ENCODE peak calls at places on chromosomes 3 and 15, in ten cellular contexts. W, V, S, L, Z, O, K, C, U and Q are unnamed samples.
A peak's percentile ranks its signal among the peaks of the same experiment; 100 is the strongest.

GRCh38 chr3:184765047-184765729 is 46.8 kb upstream of the VPS8 start:
- DNase-seq in W (no peak), V (peak; percentile 100), S (no peak), L (no peak), Z (no peak), O (no peak), K (peak; percentile 21), C (no peak), U (no peak), Q (no peak)

GRCh38 chr3:171874879-171875278 is 31.7 kb downstream of the TMEM212 start:
- DNase-seq in W (no peak), V (no peak), S (no peak), L (no peak), Z (no peak), O (no peak), K (no peak), C (no peak), U (no peak), Q (no peak)

GRCh38 chr3:98972155-98972554 is 70.7 kb upstream of the DCBLD2 start:
- DNase-seq in W (no peak), V (peak; percentile 97), S (no peak), L (no peak), Z (no peak), O (no peak), K (no peak), C (no peak), U (no peak), Q (no peak)

GRCh38 chr15:49847937-49848823 is 227.3 kb downstream of the DTWD1 start:
- DNase-seq in W (no peak), V (peak; percentile 80), S (no peak), L (no peak), Z (no peak), O (no peak), K (no peak), C (no peak), U (no peak), Q (peak; percentile 15)

GRCh38 chr15:77168616-77169015 is 97.7 kb upstream of the TSPAN3 start:
- DNase-seq in W (no peak), V (peak; percentile 7), S (no peak), L (no peak), Z (no peak), O (no peak), K (no peak), C (no peak), U (no peak), Q (no peak)

GRCh38 chr3:40120816-40121215 is 188.7 kb upstream of the EIF1B start:
- DNase-seq in W (no peak), V (peak; percentile 68), S (no peak), L (no peak), Z (no peak), O (no peak), K (no peak), C (no peak), U (no peak), Q (no peak)

GRCh38 chr3:195001261-195001660 is 269.7 kb downstream of the XXYLT1 start:
- DNase-seq in W (no peak), V (no peak), S (no peak), L (no peak), Z (no peak), O (peak; percentile 26), K (no peak), C (no peak), U (no peak), Q (no peak)

GRCh38 chr3:197394464-197395321 is 96.3 kb upstream of the DLG1 start:
- DNase-seq in W (no peak), V (peak; percentile 100), S (peak; percentile 20), L (peak; percentile 35), Z (no peak), O (no peak), K (peak; percentile 8), C (no peak), U (no peak), Q (peak; percentile 98)

GRCh38 chr3:184601576-184602405 is 40.2 kb downstream of the EPHB3 start:
- DNase-seq in W (no peak), V (no peak), S (no peak), L (no peak), Z (no peak), O (no peak), K (peak; percentile 90), C (no peak), U (no peak), Q (no peak)

GRCh38 chr3:8712045-8712870 is 21.3 kb upstream of the CAV3 start:
- DNase-seq in W (no peak), V (peak; percentile 86), S (no peak), L (no peak), Z (no peak), O (no peak), K (no peak), C (no peak), U (no peak), Q (no peak)

GRCh38 chr3:87088366-87088983 is 97.5 kb upstream of the VGLL3 start:
- DNase-seq in W (no peak), V (no peak), S (no peak), L (no peak), Z (no peak), O (no peak), K (peak; percentile 5), C (no peak), U (no peak), Q (no peak)

GRCh38 chr3:473284-473800 is 276.8 kb downstream of the CHL1 start:
- DNase-seq in W (no peak), V (no peak), S (no peak), L (no peak), Z (no peak), O (no peak), K (no peak), C (no peak), U (no peak), Q (no peak)

GRCh38 chr15:77720617-77721016 is 87.9 kb upstream of the LINGO1 start:
- DNase-seq in W (no peak), V (no peak), S (no peak), L (no peak), Z (no peak), O (no peak), K (no peak), C (no peak), U (no peak), Q (no peak)

GRCh38 chr15:50137330-50137761 is 18.3 kb upstream of the ATP8B4 start:
- DNase-seq in W (no peak), V (peak; percentile 95), S (no peak), L (no peak), Z (no peak), O (no peak), K (no peak), C (no peak), U (no peak), Q (no peak)

GRCh38 chr15:33031324-33031736 is 163.2 kb downstream of the FMN1 start:
- DNase-seq in W (no peak), V (peak; percentile 76), S (no peak), L (no peak), Z (no peak), O (no peak), K (no peak), C (no peak), U (no peak), Q (no peak)

GRCh38 chr3:94716326-94717018 is 653.6 kb downstream of the NSUN3 start:
- DNase-seq in W (peak; percentile 22), V (no peak), S (no peak), L (no peak), Z (no peak), O (no peak), K (peak; percentile 2), C (no peak), U (peak; percentile 45), Q (peak; percentile 49)

GRCh38 chr15:45703670-45704328 is 69.0 kb downstream of the SQOR start:
- DNase-seq in W (no peak), V (no peak), S (no peak), L (no peak), Z (peak; percentile 11), O (no peak), K (peak; percentile 66), C (no peak), U (no peak), Q (no peak)

DNA sequence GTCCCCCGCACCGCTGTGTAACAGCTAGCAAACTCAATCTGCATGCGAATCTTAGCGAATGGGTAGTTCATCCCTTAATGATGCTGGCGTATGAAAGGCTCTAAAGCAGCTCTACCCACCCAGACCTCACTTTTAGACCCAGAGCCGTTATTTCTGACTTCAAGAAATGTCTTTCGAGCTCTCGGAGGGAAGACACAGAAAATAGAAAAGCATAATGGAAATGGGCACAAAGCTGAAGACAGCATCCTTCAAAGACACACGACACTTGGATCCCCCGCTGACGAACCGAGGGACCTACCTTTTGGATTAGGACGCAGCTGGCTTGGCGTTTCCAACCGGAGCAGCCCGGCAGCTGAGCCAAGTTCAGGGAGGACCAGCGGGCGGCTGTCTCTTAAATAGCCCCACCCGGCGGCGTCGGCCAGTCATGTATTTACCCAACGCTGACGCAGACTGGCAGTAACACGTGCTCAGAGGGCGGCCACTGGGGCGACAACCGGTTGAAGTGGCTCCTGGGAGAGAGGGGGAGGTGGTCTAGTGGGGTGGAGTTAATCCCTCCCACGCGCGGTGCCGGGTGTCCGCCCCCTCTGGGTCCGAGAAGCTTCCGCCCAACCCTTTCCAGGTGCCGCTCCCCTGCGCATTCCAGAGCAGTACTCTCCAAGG is 1.5 kb downstream of the CCK start:
- DNase-seq in W (peak; percentile 34), V (no peak), S (no peak), L (no peak), Z (no peak), O (peak; percentile 74), K (peak; percentile 81), C (peak; percentile 36), U (peak; percentile 16), Q (no peak)
- H3K4me3 ChIP-seq in W (no peak overlapping the region), V (peak overlapping the region; percentile 11), S (no peak overlapping the region), L (peak overlapping the region; percentile 14), Z (no peak overlapping the region), O (no peak overlapping the region), K (no peak overlapping the region), C (no peak overlapping the region), U (no peak overlapping the region), Q (no peak overlapping the region)

GRCh38 chr15:88658070-88658965 is 19.5 kb downstream of the ISG20 start:
- DNase-seq in W (no peak), V (no peak), S (no peak), L (no peak), Z (no peak), O (no peak), K (no peak), C (no peak), U (no peak), Q (no peak)
- H3K4me3 ChIP-seq in W (no peak overlapping the region), V (no peak overlapping the region), S (no peak overlapping the region), L (no peak overlapping the region), Z (no peak overlapping the region), O (no peak overlapping the region), K (no peak overlapping the region), C (no peak overlapping the region), U (no peak overlapping the region), Q (no peak overlapping the region)

DNA sequence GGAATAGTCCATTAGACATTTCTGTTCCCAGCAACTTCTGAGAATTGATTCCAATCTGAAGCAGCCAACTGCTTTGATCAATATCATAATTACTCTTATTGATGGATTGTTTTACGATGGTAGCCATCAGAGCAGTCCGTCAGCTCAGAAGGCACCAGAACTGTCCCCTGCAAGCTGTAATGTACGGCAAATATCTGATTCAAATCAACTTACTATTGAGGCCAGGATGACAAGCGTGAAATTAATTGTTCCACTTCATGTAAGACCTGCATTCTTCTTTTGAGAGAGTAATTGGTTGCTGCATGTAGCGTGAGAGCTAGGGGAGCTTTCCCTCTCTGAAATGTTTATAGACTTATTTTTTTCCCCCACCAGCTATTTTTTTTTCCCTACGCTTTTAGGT is 134.8 kb downstream of the CACNA2D3 start:
- DNase-seq in W (no peak), V (no peak), S (no peak), L (no peak), Z (no peak), O (no peak), K (no peak), C (no peak), U (no peak), Q (no peak)
- H3K4me3 ChIP-seq in W (no peak overlapping the region), V (no peak overlapping the region), S (no peak overlapping the region), L (no peak overlapping the region), Z (no peak overlapping the region), O (no peak overlapping the region), K (no peak overlapping the region), C (no peak overlapping the region), U (no peak overlapping the region), Q (no peak overlapping the region)

GRCh38 chr3:65549626-65549959 is 489.1 kb downstream of the MAGI1 start:
- DNase-seq in W (no peak), V (no peak), S (no peak), L (no peak), Z (no peak), O (no peak), K (no peak), C (no peak), U (no peak), Q (no peak)
- H3K4me3 ChIP-seq in W (peak overlapping the region; percentile 29), V (no peak overlapping the region), S (no peak overlapping the region), L (peak overlapping the region; percentile 78), Z (no peak overlapping the region), O (peak overlapping the region; percentile 46), K (peak overlapping the region; percentile 71), C (no peak overlapping the region), U (no peak overlapping the region), Q (no peak overlapping the region)